ENCODE peak calls at places on chromosomes 3 and 15, in seven cellular contexts. O is right atrium auricular region; Y is A673; I is CD4-positive, alpha-beta memory T cell; E is Caco-2; P is PC-3; X is CD4-positive, CD25-positive, alpha-beta regulatory T cell. R is an unnamed sample.
A peak's percentile ranks its signal among the peaks of the same experiment; 100 is the strongest.

GRCh38 chr15:64361259-64361658 is 5.3 kb upstream of the CSNK1G1 start:
- DNase-seq in O (no peak), Y (no peak), X (no peak), E (no peak), I (no peak), P (peak; percentile 18), R (no peak)

GRCh38 chr15:63551400-63551799 is 45.8 kb upstream of the FBXL22 start:
- DNase-seq in O (no peak), X (no peak), I (no peak), Y (no peak), P (peak; percentile 47), E (no peak), R (no peak)

GRCh38 chr15:59968314-59968713 is 35.8 kb upstream of the FOXB1 start:
- DNase-seq in Y (no peak), P (no peak), E (no peak), I (no peak), X (no peak), O (no peak), R (no peak)

GRCh38 chr3:110413291-110413690 is 658.3 kb upstream of the NECTIN3 start:
- DNase-seq in I (no peak), O (no peak), P (no peak), X (no peak), E (no peak), Y (peak; percentile 86), R (no peak)

GRCh38 chr3:159846255-159846654 is 142.4 kb upstream of the IL12A start:
- DNase-seq in E (no peak), O (no peak), X (no peak), Y (no peak), I (no peak), P (no peak), R (no peak)

GRCh38 chr3:31170932-31171670 is 276.6 kb upstream of the GADL1 start:
- DNase-seq in Y (peak; percentile 19), X (no peak), O (no peak), P (no peak), I (no peak), E (no peak), R (no peak)

GRCh38 chr3:46208167-46208704 is at the start of gene CCR1:
- DNase-seq in P (peak; percentile 78), X (peak; percentile 72), I (peak; percentile 7), Y (peak; percentile 27), E (peak; percentile 61), O (no peak), R (peak; percentile 73)

GRCh38 chr15:25641762-25642161 is 202.9 kb upstream of the UBE3A start:
- DNase-seq in P (no peak), O (no peak), Y (no peak), I (no peak), X (no peak), E (no peak), R (no peak)

GRCh38 chr3:53817211-53817610 is 29.0 kb downstream of the CHDH start:
- DNase-seq in Y (no peak), I (no peak), X (no peak), P (no peak), E (no peak), O (no peak), R (peak; percentile 57)

GRCh38 chr3:17639765-17640164 is 102.7 kb downstream of the TBC1D5 start:
- DNase-seq in I (no peak), Y (peak; percentile 10), P (peak; percentile 80), X (no peak), O (no peak), E (peak; percentile 47), R (no peak)

GRCh38 chr3:97932387-97932801 is 39.8 kb downstream of the RIOX2 start:
- DNase-seq in P (no peak), X (no peak), O (no peak), Y (no peak), I (no peak), E (no peak), R (no peak)

GRCh38 chr3:877001-877400 is 215.8 kb upstream of the CNTN6 start:
- DNase-seq in O (no peak), E (no peak), Y (no peak), P (no peak), X (no peak), I (no peak), R (no peak)

GRCh38 chr3:52820741-52821140 is 9.7 kb downstream of the ITIH4 start:
- DNase-seq in Y (peak; percentile 18), I (no peak), O (no peak), E (peak; percentile 62), X (peak; percentile 33), P (peak; percentile 53), R (no peak)

GRCh38 chr3:72383230-72383629 is 465.0 kb downstream of the SHQ1 start:
- DNase-seq in I (no peak), P (no peak), X (no peak), E (peak; percentile 9), Y (no peak), O (no peak), R (no peak)
- H3K4me1 ChIP-seq in I (peaks cover 34% of the 10 kb centered on the region), P (peaks cover 9% of the 10 kb centered on the region), X (no peaks in the 10 kb centered on the region), E (peaks cover 68% of the 10 kb centered on the region), Y (peaks cover 11% of the 10 kb centered on the region), O (no peaks in the 10 kb centered on the region), R (no peaks in the 10 kb centered on the region)

DNA sequence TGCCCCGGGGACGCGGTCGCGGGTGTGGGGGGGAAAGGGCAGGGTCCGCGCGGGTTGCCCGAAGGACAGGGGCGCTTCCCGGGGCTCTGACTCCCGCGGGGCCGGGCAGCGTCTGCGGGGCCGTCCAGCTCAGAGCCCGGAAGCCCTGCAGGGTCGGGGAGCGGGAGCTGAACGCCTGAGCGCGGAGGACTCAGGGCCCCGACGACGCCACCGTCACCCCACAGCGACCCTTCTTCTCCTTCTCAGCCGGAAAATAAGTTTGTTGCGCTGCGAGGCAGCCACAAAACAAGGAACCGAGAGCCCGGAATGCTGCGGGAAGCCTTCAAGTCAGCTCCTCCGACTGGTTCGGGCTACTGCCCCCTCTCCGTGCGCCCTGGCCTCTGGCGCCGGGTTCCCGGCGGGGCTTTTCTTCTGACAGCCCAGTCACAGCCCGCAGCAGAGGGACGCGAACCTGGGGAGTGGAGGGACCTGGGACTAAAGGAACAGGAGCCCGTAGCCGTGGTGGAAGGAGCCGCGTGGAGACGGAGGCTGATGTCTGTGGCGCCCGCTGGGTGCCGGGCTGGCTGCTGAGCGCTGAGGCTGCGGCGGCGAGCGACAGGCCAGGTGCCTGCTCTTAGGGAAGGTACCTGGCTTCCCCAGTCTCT is 484 bp downstream of the CNTN4 start:
- DNase-seq in Y (peak; percentile 55), O (no peak), P (no peak), X (no peak), I (no peak), E (peak; percentile 27), R (peak; percentile 51)
- H3K27me3 ChIP-seq in Y (peaks cover 16% of the 10 kb centered on the region), O (peaks cover 11% of the 10 kb centered on the region), P (peaks cover 6% of the 10 kb centered on the region), X (no peaks in the 10 kb centered on the region), I (no peaks in the 10 kb centered on the region), E (no peaks in the 10 kb centered on the region), R (no peaks in the 10 kb centered on the region)

GRCh38 chr15:47326506-47326905 is 390.8 kb upstream of the SEMA6D start:
- DNase-seq in P (no peak), O (no peak), Y (no peak), X (no peak), E (no peak), I (no peak), R (no peak)
- H3K4me1 ChIP-seq in P (peaks cover 2% of the 10 kb centered on the region), O (no peaks in the 10 kb centered on the region), Y (peaks cover 1% of the 10 kb centered on the region), X (no peaks in the 10 kb centered on the region), E (no peaks in the 10 kb centered on the region), I (no peaks in the 10 kb centered on the region), R (no peaks in the 10 kb centered on the region)

DNA sequence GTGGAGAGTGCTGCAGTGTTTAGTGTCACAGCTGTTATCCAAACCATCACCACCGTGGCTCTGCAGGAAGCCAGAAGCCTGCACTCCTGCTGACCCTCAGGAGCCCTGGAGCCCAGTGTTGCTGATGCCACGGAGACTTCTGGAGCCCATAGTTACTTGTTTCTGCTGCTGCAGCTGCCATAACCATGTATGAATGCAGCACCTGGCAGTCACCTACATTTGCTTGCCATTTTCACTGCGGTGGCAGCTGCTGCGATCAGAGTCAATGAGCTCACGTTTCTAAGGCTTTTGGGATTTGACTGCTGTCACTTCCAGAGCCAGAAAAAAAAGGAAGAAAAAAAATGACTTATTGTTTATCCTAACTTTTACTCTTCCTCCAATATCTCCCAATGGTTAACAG is 299.2 kb upstream of the THRB start:
- DNase-seq in Y (no peak), P (no peak), E (no peak), X (no peak), I (no peak), O (no peak), R (no peak)
- H3K27me3 ChIP-seq in Y (no peaks in the 10 kb centered on the region), P (peaks cover 52% of the 10 kb centered on the region), E (no peaks in the 10 kb centered on the region), X (no peaks in the 10 kb centered on the region), I (no peaks in the 10 kb centered on the region), O (no peaks in the 10 kb centered on the region), R (no peaks in the 10 kb centered on the region)

GRCh38 chr3:45119824-45120614 is 26.2 kb downstream of the CDCP1 start:
- DNase-seq in E (peak; percentile 50), Y (no peak), P (peak; percentile 99), I (no peak), X (no peak), O (no peak), R (no peak)
- H3K4me1 ChIP-seq in E (peaks cover 58% of the 10 kb centered on the region), Y (no peaks in the 10 kb centered on the region), P (peaks cover 66% of the 10 kb centered on the region), I (peaks cover 18% of the 10 kb centered on the region), X (peaks cover 16% of the 10 kb centered on the region), O (no peaks in the 10 kb centered on the region), R (no peaks in the 10 kb centered on the region)

DNA sequence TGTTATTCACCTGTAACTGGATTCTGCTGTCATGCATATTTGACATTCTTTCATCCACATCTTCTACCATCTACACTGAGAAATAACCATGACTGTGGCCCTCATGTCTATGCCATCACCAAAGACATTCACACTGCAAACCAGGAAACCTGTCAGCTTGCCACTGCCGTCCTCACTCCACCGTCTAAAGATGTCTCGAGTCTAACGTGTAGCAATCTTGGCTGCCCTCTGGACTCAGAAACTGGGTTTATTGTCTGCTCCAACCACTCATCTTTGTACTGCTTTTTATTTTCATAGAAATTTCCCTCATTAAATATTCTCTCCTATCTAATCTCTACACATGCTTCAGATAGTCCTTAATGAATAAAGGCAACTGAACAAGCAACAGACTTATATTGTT is 57.1 kb downstream of the CRYGS start:
- DNase-seq in O (no peak), Y (no peak), P (no peak), E (no peak), X (no peak), I (no peak), R (no peak)
- H3K27me3 ChIP-seq in O (no peaks in the 10 kb centered on the region), Y (peaks cover 5% of the 10 kb centered on the region), P (peaks cover 28% of the 10 kb centered on the region), E (no peaks in the 10 kb centered on the region), X (peaks cover 3% of the 10 kb centered on the region), I (no peaks in the 10 kb centered on the region), R (no peaks in the 10 kb centered on the region)

GRCh38 chr15:32124726-32125125 is 94.4 kb downstream of the CHRNA7 start:
- DNase-seq in X (no peak), E (no peak), O (no peak), I (no peak), Y (no peak), P (no peak), R (no peak)
- H3K4me1 ChIP-seq in X (no peaks in the 10 kb centered on the region), E (no peaks in the 10 kb centered on the region), O (no peaks in the 10 kb centered on the region), I (no peaks in the 10 kb centered on the region), Y (no peaks in the 10 kb centered on the region), P (no peaks in the 10 kb centered on the region), R (no peaks in the 10 kb centered on the region)

DNA sequence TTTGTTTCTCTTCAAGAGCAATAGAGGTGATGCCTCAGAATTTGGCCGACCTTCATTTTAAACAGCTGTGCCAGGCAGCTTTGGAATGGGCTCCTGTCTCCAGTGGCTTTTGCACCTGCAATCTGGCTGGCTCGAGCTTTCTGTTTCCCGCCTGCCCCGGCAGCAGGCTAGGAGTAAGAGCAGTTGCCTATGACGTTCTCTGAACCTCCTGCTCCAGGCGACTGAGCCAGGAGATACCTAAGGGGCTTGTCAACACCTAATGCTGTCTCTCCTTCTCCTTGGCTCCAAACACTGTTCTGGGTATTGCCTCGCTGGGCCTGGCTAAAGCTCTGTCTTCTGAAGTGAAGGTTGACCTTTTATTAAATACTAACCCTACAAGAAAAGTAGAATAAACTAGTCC is 229.9 kb downstream of the LRRN1 start:
- DNase-seq in Y (no peak), E (no peak), I (no peak), O (no peak), P (no peak), X (no peak), R (no peak)
- H3K27me3 ChIP-seq in Y (no peaks in the 10 kb centered on the region), E (no peaks in the 10 kb centered on the region), I (no peaks in the 10 kb centered on the region), O (no peaks in the 10 kb centered on the region), P (no peaks in the 10 kb centered on the region), X (no peaks in the 10 kb centered on the region), R (no peaks in the 10 kb centered on the region)

R was measured in aorta.